ENCODE peak calls at places on chromosomes 13 and 19, in five cellular contexts. D is AG04450, Q is dorsolateral prefrontal cortex, H is thoracic aorta, Z is tibial nerve. G is an unnamed sample.

GRCh38 chr13:73109288-73109899 is 50.6 kb downstream of the KLF5 start:
- DNase-seq in D (no peak), Q (no peak), H (no peak), Z (no peak), G (no peak)

GRCh38 chr13:44197791-44198770 is 175.5 kb upstream of the SERP2 start:
- DNase-seq in D (no peak), Q (no peak), H (no peak), Z (no peak), G (no peak)

GRCh38 chr19:14183741-14184395 is 22.1 kb downstream of the ADGRL1 start:
- DNase-seq in D (no peak), Q (no peak), H (no peak), Z (no peak), G (no peak)

GRCh38 chr13:32940601-32941000 is 75.6 kb upstream of the KL start:
- DNase-seq in D (peak; percentile 6), Q (no peak), H (no peak), Z (peak; percentile 6), G (no peak)

GRCh38 chr19:6103217-6103644 is 7.1 kb downstream of the RFX2 start:
- DNase-seq in D (peak; percentile 56), Q (no peak), H (peak; percentile 84), Z (peak; percentile 69), G (no peak)

GRCh38 chr19:50547385-50548190 is 20.6 kb downstream of the LRRC4B start:
- DNase-seq in D (no peak), Q (no peak), H (no peak), Z (no peak), G (no peak)

GRCh38 chr13:20704459-20705069 is 1.1 kb downstream of the IL17D start:
- DNase-seq in D (no peak), Q (no peak), H (no peak), Z (no peak), G (no peak)

GRCh38 chr19:7018828-7019227 is 2.4 kb downstream of the MBD3L2B start:
- DNase-seq in D (no peak), Q (no peak), H (no peak), Z (no peak), G (no peak)

GRCh38 chr19:33248104-33248503 is 22.5 kb upstream of the SLC7A10 start:
- DNase-seq in D (no peak), Q (no peak), H (no peak), Z (no peak), G (no peak)

GRCh38 chr13:69458013-69458412 is 649.6 kb upstream of the ATXN8OS start:
- DNase-seq in D (no peak), Q (no peak), H (no peak), Z (no peak), G (no peak)

GRCh38 chr13:89550842-89551422 is 1796.6 kb upstream of the MIR17HG start:
- DNase-seq in D (no peak), Q (no peak), H (no peak), Z (no peak), G (peak; percentile 20)

GRCh38 chr13:52665325-52665724 is 12.7 kb downstream of the SUGT1 start:
- DNase-seq in D (no peak), Q (no peak), H (no peak), Z (no peak), G (no peak)

GRCh38 chr13:36606060-36606459 is 67.8 kb upstream of the SERTM1 start:
- DNase-seq in D (no peak), Q (no peak), H (no peak), Z (no peak), G (no peak)

GRCh38 chr13:98324105-98324504 is 147.0 kb upstream of the RNF113B start:
- DNase-seq in D (no peak), Q (no peak), H (no peak), Z (peak; percentile 45), G (no peak)

GRCh38 chr13:111978536-111978935 is 88.4 kb upstream of the SOX1 start:
- DNase-seq in D (no peak), Q (no peak), H (no peak), Z (no peak), G (no peak)

GRCh38 chr13:64912141-64912540 is 2318.0 kb downstream of the PCDH9 start:
- DNase-seq in D (peak; percentile 23), Q (no peak), H (no peak), Z (no peak), G (no peak)

GRCh38 chr19:39428309-39429112 is 7.2 kb downstream of the RPS16 start:
- DNase-seq in D (peak; percentile 85), Q (no peak), H (no peak), Z (no peak), G (no peak)

GRCh38 chr19:45972081-45972943 is 1.4 kb downstream of the NOVA2 start:
- DNase-seq in D (no peak), Q (peak; percentile 59), H (no peak), Z (peak; percentile 19), G (no peak)

GRCh38 chr13:99610702-99611289 is 109.5 kb downstream of the TM9SF2 start:
- DNase-seq in D (no peak), Q (no peak), H (no peak), Z (no peak), G (no peak)

GRCh38 chr19:14475251-14476073 is at the start of gene PTGER1:
- DNase-seq in D (no peak), Q (no peak), H (no peak), Z (no peak), G (no peak)

GRCh38 chr19:17205237-17206140 is 9.7 kb upstream of the USE1 start:
- DNase-seq in D (no peak), Q (peak; percentile 66), H (no peak), Z (no peak), G (no peak)

GRCh38 chr19:12657966-12658365 is 8.6 kb downstream of the MAN2B1 start:
- DNase-seq in D (no peak), Q (no peak), H (no peak), Z (no peak), G (no peak)
- TF ChIP-seq CTCF in D (peak; percentile 1), Q (no peak), H (no peak), Z (no peak), G (peak; percentile 8)

GRCh38 chr19:40530091-40530901 is 46.4 kb upstream of the SHKBP1 start:
- DNase-seq in D (no peak), Q (no peak), H (no peak), Z (no peak), G (no peak)
- H3K4me3 ChIP-seq in D (peak overlapping the region; percentile 25), Q (peak overlapping the region; percentile 51), H (no peak overlapping the region), Z (no peak overlapping the region), G (peak overlapping the region; percentile 8)

DNA sequence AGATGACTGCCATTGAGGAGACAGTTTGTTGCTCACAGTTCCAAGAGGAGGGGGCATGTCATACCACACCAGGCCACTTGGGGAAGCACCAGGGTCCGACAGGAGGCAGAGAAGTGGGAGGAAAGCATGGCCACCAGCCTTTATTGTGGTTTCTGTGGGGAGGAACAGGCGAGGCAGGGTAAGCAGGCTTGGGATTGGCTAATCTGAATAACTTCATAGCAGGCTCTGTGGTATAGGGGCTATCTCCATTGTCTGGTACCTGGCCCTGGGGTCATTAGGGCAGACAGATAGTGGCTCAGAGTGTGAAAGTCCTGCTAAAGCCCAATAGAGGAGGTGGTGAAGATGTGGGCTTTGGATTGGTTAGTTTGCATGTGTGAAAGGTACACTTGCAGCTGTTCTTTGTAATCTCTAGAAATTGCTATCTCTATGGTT is 35.5 kb downstream of the CBY2 start:
- DNase-seq in D (no peak), Q (no peak), H (no peak), Z (no peak), G (no peak)
- TF ChIP-seq CTCF in D (peak; percentile 18), Q (no peak), H (no peak), Z (no peak), G (peak; percentile 30)

GRCh38 chr19:58535857-58536256 is 8.0 kb upstream of the TRIM28 start:
- DNase-seq in D (no peak), Q (no peak), H (no peak), Z (no peak), G (no peak)

GRCh38 chr19:58543826-58544590 is at the start of gene TRIM28:
- DNase-seq in D (peak; percentile 99), Q (peak; percentile 98), H (peak; percentile 92), Z (peak; percentile 98), G (peak; percentile 86)

GRCh38 chr19:58536852-58537798 is 6.7 kb upstream of the TRIM28 start:
- DNase-seq in D (no peak), Q (no peak), H (no peak), Z (no peak), G (no peak)

GRCh38 chr19:58538257-58539168 is 5.4 kb upstream of the TRIM28 start:
- DNase-seq in D (no peak), Q (no peak), H (no peak), Z (no peak), G (no peak)
- H3K4me3 ChIP-seq in D (peak overlapping the region; percentile 31), Q (no peak overlapping the region), H (peak overlapping the region; percentile 60), Z (no peak overlapping the region), G (peak overlapping the region; percentile 40)

GRCh38 chr13:49922301-49922700 is 13.8 kb downstream of the SPRYD7 start:
- DNase-seq in D (no peak), Q (no peak), H (no peak), Z (no peak), G (no peak)
- TF ChIP-seq CTCF in D (no peak), Q (no peak), H (no peak), Z (no peak), G (no peak)

DNA sequence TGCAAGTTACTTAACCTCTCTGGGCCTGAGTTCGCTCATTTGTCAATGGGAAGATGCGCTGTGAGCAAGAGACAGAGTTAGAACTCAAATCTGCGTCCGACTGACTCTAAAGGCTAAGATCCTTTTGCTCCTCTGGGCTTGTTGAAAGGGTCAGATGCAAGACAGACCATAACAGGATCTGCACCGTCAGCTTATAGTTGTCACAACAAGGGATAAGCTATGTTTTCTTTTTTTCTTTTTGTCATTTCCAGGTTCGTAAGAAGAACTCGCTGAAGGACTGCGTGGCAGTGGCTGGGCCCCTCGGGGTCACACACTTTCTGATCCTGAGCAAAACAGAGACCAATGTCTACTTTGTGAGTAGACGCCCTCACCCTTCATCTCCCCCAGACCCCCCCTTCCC is 1.1 kb downstream of the PPAN start:
- DNase-seq in D (no peak), Q (no peak), H (no peak), Z (no peak), G (no peak)
- H3K4me3 ChIP-seq in D (peak overlapping the region; percentile 90), Q (peak overlapping the region; percentile 99), H (peak overlapping the region; percentile 82), Z (no peak overlapping the region), G (peak overlapping the region; percentile 90)

DNA sequence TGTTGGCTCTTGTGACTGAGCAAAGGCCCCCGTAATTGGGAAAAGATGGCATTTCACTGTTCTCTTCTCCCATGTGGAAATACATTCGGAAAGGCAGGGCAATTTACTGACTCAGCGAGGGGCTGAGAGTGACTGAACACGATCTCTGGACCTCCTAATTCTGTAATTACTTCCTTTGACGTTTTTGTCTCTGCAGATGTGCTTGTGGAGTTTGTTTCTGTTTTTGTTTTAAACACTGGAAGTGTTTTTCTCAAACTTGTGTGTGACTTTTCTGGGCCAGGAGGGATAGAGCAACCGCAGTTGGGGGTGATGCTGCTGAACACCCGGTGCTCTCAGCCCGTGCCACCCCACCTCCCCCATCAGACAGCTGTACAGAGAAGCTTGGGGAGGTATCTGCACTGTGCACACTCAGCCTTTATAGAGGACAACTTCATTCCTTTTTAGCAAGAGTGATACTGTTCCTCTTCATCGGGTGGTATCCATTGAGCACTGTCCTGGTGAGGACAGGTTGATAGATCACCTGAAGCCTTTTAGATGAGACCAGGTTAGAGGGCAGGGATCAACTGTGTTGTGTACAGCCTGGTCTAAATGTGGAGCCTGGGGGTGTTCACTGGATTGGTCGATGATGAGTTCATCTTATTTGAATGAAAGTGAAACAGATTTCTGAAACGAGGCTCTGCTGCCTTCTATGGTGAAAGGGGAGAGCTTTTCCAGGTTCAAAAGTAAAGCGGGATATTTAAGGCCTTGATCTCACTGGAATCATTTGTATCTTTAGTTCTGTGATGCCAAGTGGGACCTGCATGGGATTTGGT is 117.4 kb downstream of the ESD start:
- DNase-seq in D (no peak), Q (no peak), H (no peak), Z (peak; percentile 46), G (peak; percentile 64)
- TF ChIP-seq CTCF in D (peak; percentile 32), Q (no peak), H (no peak), Z (no peak), G (peak; percentile 33)